ENCODE peak calls at places on chromosomes 1 and 21, in seven cellular contexts. I is stimulated activated CD8-positive, alpha-beta memory T cell treated with anti-CD3 and anti-CD28 coated beads, Interleukin-7, amount 100 ng/mL, for 1 hour; C is psoas muscle; Z is left ventricle myocardium inferior; U is activated CD8-positive, alpha-beta T cell treated with anti-CD3 and anti-CD28 coated beads for 36 hours; F is activated T-helper 1 cell treated with anti-CD3 and anti-CD28 coated beads, Interleukin-2, amount 50 U/mL, for 16 hours; Q is sciatic nerve. P is an unnamed sample.

GRCh38 chr1:119899321-119899720 is 3.0 kb upstream of the ADAM30 start:
- DNase-seq in U (no peak), I (no peak), Z (no peak), Q (no peak), F (no peak), C (no peak), P (no peak)

GRCh38 chr1:74690909-74691308 is 17.3 kb upstream of the ERICH3 start:
- DNase-seq in Z (no peak), Q (no peak), C (no peak), F (no peak), I (no peak), U (no peak), P (no peak)

GRCh38 chr1:60227581-60228252 is 154.1 kb upstream of the C1orf87 start:
- DNase-seq in Z (no peak), F (no peak), C (no peak), I (no peak), U (no peak), Q (no peak), P (peak)

GRCh38 chr1:204320413-204320812 is 39.3 kb downstream of the PLEKHA6 start:
- DNase-seq in Z (no peak), F (no peak), I (no peak), C (no peak), Q (no peak), U (peak), P (no peak)

GRCh38 chr1:226655251-226656163 is 83.6 kb downstream of the ITPKB start:
- DNase-seq in I (no peak), C (peak), U (peak), F (no peak), Q (no peak), Z (peak), P (no peak)

GRCh38 chr1:89942825-89943658 is 51.9 kb upstream of the ZNF326 start:
- DNase-seq in Z (no peak), C (no peak), U (no peak), Q (no peak), F (no peak), I (no peak), P (no peak)

GRCh38 chr1:17434016-17434415 is 5.5 kb downstream of the RCC2 start:
- DNase-seq in Q (no peak), C (no peak), U (no peak), I (no peak), F (no peak), Z (no peak), P (no peak)

GRCh38 chr1:43912607-43913006 is 21.0 kb upstream of the ARTN start:
- DNase-seq in Z (no peak), Q (no peak), C (peak), U (no peak), I (no peak), F (no peak), P (no peak)

GRCh38 chr1:5744911-5745431 is 247.3 kb downstream of the NPHP4 start:
- DNase-seq in F (no peak), U (no peak), I (no peak), C (peak), Z (no peak), Q (peak), P (no peak)

GRCh38 chr1:21184266-21184665 is 7.6 kb upstream of the EIF4G3 start:
- DNase-seq in C (no peak), Z (no peak), Q (no peak), F (no peak), I (no peak), U (no peak), P (no peak)

GRCh38 chr1:111754964-111755320 is 759 bp upstream of the DDX20 start:
- DNase-seq in C (peak), U (peak), F (no peak), Q (peak), Z (no peak), I (no peak), P (no peak)

GRCh38 chr1:206647224-206647623 is 11.9 kb downstream of the DYRK3 start:
- DNase-seq in C (no peak), Z (no peak), F (no peak), Q (no peak), I (no peak), U (no peak), P (no peak)

GRCh38 chr21:37712204-37712934 is 203.9 kb downstream of the KCNJ6 start:
- DNase-seq in C (peak), I (no peak), F (no peak), Z (peak), Q (peak), U (peak), P (peak)

GRCh38 chr1:38131024-38131585 is 84.5 kb upstream of the POU3F1 start:
- DNase-seq in C (no peak), I (no peak), Q (no peak), F (no peak), Z (no peak), U (peak), P (no peak)

GRCh38 chr1:235326719-235327558 is 1.0 kb downstream of the ARID4B start:
- DNase-seq in I (no peak), U (peak), C (peak), Z (peak), F (peak), Q (peak), P (no peak)

GRCh38 chr1:162145280-162145965 is 75.9 kb downstream of the NOS1AP start:
- DNase-seq in Q (no peak), I (no peak), Z (no peak), U (no peak), F (no peak), C (no peak), P (no peak)

GRCh38 chr1:39919545-39919944 is 17.8 kb upstream of the MYCL start:
- DNase-seq in C (no peak), F (no peak), U (peak), I (no peak), Z (no peak), Q (no peak), P (peak)

GRCh38 chr1:179824265-179824664 is 53.3 kb downstream of the TOR1AIP2 start:
- DNase-seq in Z (no peak), Q (peak), I (no peak), U (no peak), C (peak), F (no peak), P (no peak)

GRCh38 chr1:177799746-177800145 is 170.1 kb downstream of the SEC16B start:
- DNase-seq in Z (no peak), Q (no peak), U (no peak), C (no peak), F (no peak), I (no peak), P (no peak)

GRCh38 chr1:25017436-25018109 is 87.5 kb upstream of the RUNX3 start:
- DNase-seq in Q (no peak), F (no peak), C (no peak), U (no peak), I (no peak), Z (no peak), P (no peak)

GRCh38 chr1:231867607-231868006 is 241.0 kb downstream of the DISC1 start:
- DNase-seq in Q (no peak), I (no peak), C (no peak), Z (no peak), U (no peak), F (no peak), P (no peak)

GRCh38 chr1:154866995-154867795 is 2.9 kb downstream of the KCNN3 start:
- DNase-seq in Z (no peak), U (no peak), Q (no peak), F (no peak), C (peak), I (no peak), P (no peak)

GRCh38 chr1:200184196-200184595 is 156.7 kb downstream of the NR5A2 start:
- DNase-seq in C (peak), Z (peak), I (no peak), Q (peak), F (no peak), U (no peak), P (peak)

GRCh38 chr1:32695098-32695904 is 7.3 kb downstream of the SYNC start:
- DNase-seq in F (no peak), Q (peak), C (peak), Z (peak), U (no peak), I (no peak), P (no peak)

GRCh38 chr1:218557731-218558130 is 212.6 kb downstream of the TGFB2 start:
- DNase-seq in U (no peak), Q (no peak), I (no peak), F (no peak), Z (no peak), C (no peak), P (no peak)

GRCh38 chr1:112729909-112730308 is 14.8 kb upstream of the PPM1J start:
- DNase-seq in Z (no peak), U (no peak), I (no peak), F (no peak), Q (no peak), C (no peak), P (no peak)

GRCh38 chr1:225447649-225448048 is 19.8 kb upstream of the LBR start:
- DNase-seq in F (no peak), C (no peak), U (no peak), I (no peak), Q (no peak), Z (no peak), P (no peak)

GRCh38 chr1:156291226-156292061 is 4.0 kb downstream of the GLMP start:
- DNase-seq in F (no peak), Q (peak), U (peak), I (no peak), Z (peak), C (peak), P (no peak)

GRCh38 chr1:152796421-152796820 is at the start of gene LCE1D:
- DNase-seq in Q (no peak), Z (no peak), I (no peak), C (no peak), U (no peak), F (no peak), P (no peak)

GRCh38 chr1:234950598-234950997 is 178.0 kb downstream of the TOMM20 start:
- DNase-seq in Z (no peak), C (no peak), U (no peak), F (no peak), Q (no peak), I (no peak), P (no peak)

GRCh38 chr1:15849775-15850449 is 2.4 kb downstream of the SPEN start:
- DNase-seq in U (peak), F (no peak), Q (no peak), C (no peak), I (no peak), Z (peak), P (peak)

GRCh38 chr1:85571830-85572229 is 8.7 kb upstream of the CCN1 start:
- DNase-seq in F (no peak), C (no peak), Q (no peak), Z (no peak), I (no peak), U (no peak), P (no peak)

GRCh38 chr1:119822406-119822805 is 11.1 kb upstream of the REG4 start:
- DNase-seq in Z (no peak), C (no peak), F (no peak), Q (no peak), I (no peak), U (no peak), P (no peak)

GRCh38 chr1:229059671-229060079 is 211.2 kb upstream of the RAB4A start:
- DNase-seq in U (no peak), F (no peak), C (no peak), Z (peak), I (no peak), Q (no peak), P (no peak)

GRCh38 chr1:25575191-25575590 is 31.8 kb downstream of the LDLRAP1 start:
- DNase-seq in U (no peak), Z (no peak), Q (no peak), F (no peak), I (no peak), C (no peak), P (no peak)

GRCh38 chr1:246588322-246588721 is 22.1 kb downstream of the CNST start:
- DNase-seq in U (no peak), I (no peak), F (no peak), Z (no peak), C (no peak), Q (no peak), P (no peak)

GRCh38 chr1:40039245-40039756 is 1.2 kb upstream of the CAP1 start:
- DNase-seq in C (no peak), U (no peak), I (no peak), F (no peak), Q (no peak), Z (no peak), P (no peak)

GRCh38 chr1:97277891-97278662 is 556.5 kb downstream of the PTBP2 start:
- DNase-seq in C (no peak), F (no peak), U (no peak), Z (no peak), Q (no peak), I (no peak), P (peak)